ENCODE peak calls at places on chromosomes 3 and 15, in four cellular contexts. V is Peyer's patch, E is GM04504, J is ACHN. Z is an unnamed sample.

GRCh38 chr15:71679223-71680078 is 130.9 kb upstream of the NR2E3 start:
- DNase-seq in V (no peak), E (no peak), J (no peak), Z (no peak)

GRCh38 chr15:62208367-62208766 is 43.3 kb upstream of the C2CD4B start:
- DNase-seq in V (no peak), E (no peak), J (no peak), Z (no peak)

GRCh38 chr15:35912196-35912595 is 366.2 kb upstream of the DPH6 start:
- DNase-seq in V (no peak), E (no peak), J (peak), Z (no peak)

GRCh38 chr3:123104550-123104949 is 37.7 kb downstream of the PDIA5 start:
- DNase-seq in J (peak), E (peak), V (no peak), Z (no peak)

GRCh38 chr15:89490550-89491315 is 5.7 kb downstream of the RHCG start:
- DNase-seq in V (peak), J (no peak), E (no peak), Z (no peak)

GRCh38 chr3:120445654-120446053 is 5.1 kb downstream of the FSTL1 start:
- DNase-seq in V (no peak), J (no peak), E (no peak), Z (no peak)

GRCh38 chr3:160486459-160486869 is 36.9 kb upstream of the TRIM59 start:
- DNase-seq in J (peak), V (no peak), E (peak), Z (no peak)

GRCh38 chr15:39285066-39285465 is 295.8 kb upstream of the THBS1 start:
- DNase-seq in J (no peak), V (no peak), E (no peak), Z (no peak)

GRCh38 chr3:127238602-127239001 is 45.7 kb downstream of the PRR23E start:
- DNase-seq in E (no peak), J (no peak), V (no peak), Z (no peak)

GRCh38 chr3:127738192-127738840 is 65.6 kb downstream of the ABTB1 start:
- DNase-seq in J (peak), V (no peak), E (no peak), Z (peak)

GRCh38 chr3:52742418-52743041 is 28.2 kb downstream of the NEK4 start:
- DNase-seq in E (no peak), J (peak), V (no peak), Z (no peak)

GRCh38 chr3:55097441-55097840 is 169.6 kb upstream of the LRTM1 start:
- DNase-seq in E (peak), V (no peak), J (no peak), Z (no peak)

GRCh38 chr3:32147509-32147908 is 41.1 kb downstream of the GPD1L start:
- DNase-seq in E (no peak), J (no peak), V (no peak), Z (no peak)

GRCh38 chr3:174409085-174409743 is 449.9 kb upstream of the NAALADL2 start:
- DNase-seq in J (no peak), E (no peak), V (no peak), Z (no peak)

GRCh38 chr3:58135712-58136543 is 74.8 kb downstream of the DNASE1L3 start:
- DNase-seq in V (no peak), E (no peak), J (no peak), Z (no peak)

GRCh38 chr3:112778298-112779008 is 68.2 kb downstream of the CD200R1L start:
- DNase-seq in V (no peak), J (no peak), E (peak), Z (no peak)

GRCh38 chr15:100115711-100116090 is 226.1 kb downstream of the ADAMTS17 start:
- DNase-seq in J (no peak), V (no peak), E (no peak), Z (no peak)

GRCh38 chr3:6743067-6743720 is 117.7 kb upstream of the GRM7 start:
- DNase-seq in J (no peak), E (no peak), V (no peak), Z (no peak)

GRCh38 chr3:42024578-42025387 is 62.9 kb upstream of the ULK4 start:
- DNase-seq in V (peak), J (no peak), E (no peak), Z (no peak)

Z was measured in transverse colon.